ENCODE peak calls at places on chromosome 6, in five cellular contexts. One of them, this sample, is unnamed.

GRCh38 chr6:119713903-119714302 is 364.3 kb upstream of the MAN1A1 start:
- DNase-seq in stimulated activated CD4-positive, alpha-beta T cell treated with anti-CD3 and anti-CD28 coated beads, Interleukin-4, amount 100 ng/mL, for 1 hour: no peak
- DNase-seq in RWPE1: no peak
- DNase-seq in fibroblast of lung: peak
- DNase-seq in hepatic stellate cell: no peak
- DNase-seq in this sample: no peak

GRCh38 chr6:14873781-14874446 is 372.0 kb upstream of the JARID2 start:
- DNase-seq in RWPE1: no peak
- DNase-seq in fibroblast of lung: no peak
- DNase-seq in hepatic stellate cell: no peak
- DNase-seq in stimulated activated CD4-positive, alpha-beta T cell treated with anti-CD3 and anti-CD28 coated beads, Interleukin-4, amount 100 ng/mL, for 1 hour: no peak
- DNase-seq in this sample: no peak

GRCh38 chr6:142902636-142903053 is 42.3 kb downstream of the HIVEP2 start:
- DNase-seq in RWPE1: peak
- DNase-seq in fibroblast of lung: peak
- DNase-seq in hepatic stellate cell: peak
- DNase-seq in stimulated activated CD4-positive, alpha-beta T cell treated with anti-CD3 and anti-CD28 coated beads, Interleukin-4, amount 100 ng/mL, for 1 hour: peak
- DNase-seq in this sample: no peak

GRCh38 chr6:163752446-163752845 is 337.9 kb downstream of the QKI start:
- DNase-seq in fibroblast of lung: no peak
- DNase-seq in RWPE1: no peak
- DNase-seq in stimulated activated CD4-positive, alpha-beta T cell treated with anti-CD3 and anti-CD28 coated beads, Interleukin-4, amount 100 ng/mL, for 1 hour: no peak
- DNase-seq in hepatic stellate cell: no peak
- DNase-seq in this sample: no peak

GRCh38 chr6:33926451-33926850 is 122.6 kb upstream of the MLN start:
- DNase-seq in hepatic stellate cell: peak
- DNase-seq in stimulated activated CD4-positive, alpha-beta T cell treated with anti-CD3 and anti-CD28 coated beads, Interleukin-4, amount 100 ng/mL, for 1 hour: no peak
- DNase-seq in RWPE1: peak
- DNase-seq in fibroblast of lung: peak
- DNase-seq in this sample: peak

GRCh38 chr6:158570681-158570962 is 10.7 kb downstream of the TMEM181 start:
- DNase-seq in fibroblast of lung: no peak
- DNase-seq in RWPE1: no peak
- DNase-seq in hepatic stellate cell: no peak
- DNase-seq in stimulated activated CD4-positive, alpha-beta T cell treated with anti-CD3 and anti-CD28 coated beads, Interleukin-4, amount 100 ng/mL, for 1 hour: no peak
- DNase-seq in this sample: no peak

GRCh38 chr6:100691972-100692371 is 189.2 kb downstream of the ASCC3 start:
- DNase-seq in fibroblast of lung: no peak
- DNase-seq in RWPE1: no peak
- DNase-seq in stimulated activated CD4-positive, alpha-beta T cell treated with anti-CD3 and anti-CD28 coated beads, Interleukin-4, amount 100 ng/mL, for 1 hour: no peak
- DNase-seq in hepatic stellate cell: no peak
- DNase-seq in this sample: no peak

GRCh38 chr6:136920858-136921520 is 1.1 kb upstream of the SLC35D3 start:
- DNase-seq in fibroblast of lung: peak
- DNase-seq in stimulated activated CD4-positive, alpha-beta T cell treated with anti-CD3 and anti-CD28 coated beads, Interleukin-4, amount 100 ng/mL, for 1 hour: peak
- DNase-seq in RWPE1: peak
- DNase-seq in hepatic stellate cell: peak
- DNase-seq in this sample: no peak

GRCh38 chr6:111651185-111652034 is 45.7 kb upstream of the TRAF3IP2 start:
- DNase-seq in fibroblast of lung: no peak
- DNase-seq in RWPE1: no peak
- DNase-seq in stimulated activated CD4-positive, alpha-beta T cell treated with anti-CD3 and anti-CD28 coated beads, Interleukin-4, amount 100 ng/mL, for 1 hour: no peak
- DNase-seq in hepatic stellate cell: no peak
- DNase-seq in this sample: no peak

GRCh38 chr6:155045561-155046404 is 50.7 kb downstream of the TIAM2 start:
- DNase-seq in stimulated activated CD4-positive, alpha-beta T cell treated with anti-CD3 and anti-CD28 coated beads, Interleukin-4, amount 100 ng/mL, for 1 hour: no peak
- DNase-seq in hepatic stellate cell: no peak
- DNase-seq in fibroblast of lung: no peak
- DNase-seq in RWPE1: no peak
- DNase-seq in this sample: no peak

GRCh38 chr6:63391203-63391970 is 71.6 kb upstream of the LGSN start:
- DNase-seq in hepatic stellate cell: no peak
- DNase-seq in RWPE1: no peak
- DNase-seq in stimulated activated CD4-positive, alpha-beta T cell treated with anti-CD3 and anti-CD28 coated beads, Interleukin-4, amount 100 ng/mL, for 1 hour: no peak
- DNase-seq in fibroblast of lung: no peak
- DNase-seq in this sample: no peak

GRCh38 chr6:159540152-159540551 is 152.9 kb downstream of the SOD2 start:
- DNase-seq in hepatic stellate cell: no peak
- DNase-seq in fibroblast of lung: no peak
- DNase-seq in RWPE1: no peak
- DNase-seq in stimulated activated CD4-positive, alpha-beta T cell treated with anti-CD3 and anti-CD28 coated beads, Interleukin-4, amount 100 ng/mL, for 1 hour: no peak
- DNase-seq in this sample: no peak

GRCh38 chr6:158414900-158415299 is 102.6 kb downstream of the TULP4 start:
- DNase-seq in hepatic stellate cell: no peak
- DNase-seq in fibroblast of lung: peak
- DNase-seq in RWPE1: no peak
- DNase-seq in stimulated activated CD4-positive, alpha-beta T cell treated with anti-CD3 and anti-CD28 coated beads, Interleukin-4, amount 100 ng/mL, for 1 hour: no peak
- DNase-seq in this sample: no peak

GRCh38 chr6:25315194-25315593 is 36.0 kb downstream of the CARMIL1 start:
- DNase-seq in stimulated activated CD4-positive, alpha-beta T cell treated with anti-CD3 and anti-CD28 coated beads, Interleukin-4, amount 100 ng/mL, for 1 hour: no peak
- DNase-seq in fibroblast of lung: no peak
- DNase-seq in hepatic stellate cell: no peak
- DNase-seq in RWPE1: no peak
- DNase-seq in this sample: no peak

GRCh38 chr6:149271348-149272340 is 45.9 kb upstream of the TAB2 start:
- DNase-seq in hepatic stellate cell: no peak
- DNase-seq in fibroblast of lung: peak
- DNase-seq in RWPE1: no peak
- DNase-seq in stimulated activated CD4-positive, alpha-beta T cell treated with anti-CD3 and anti-CD28 coated beads, Interleukin-4, amount 100 ng/mL, for 1 hour: peak
- DNase-seq in this sample: no peak

GRCh38 chr6:125519367-125519766 is 217.6 kb upstream of the HDDC2 start:
- DNase-seq in fibroblast of lung: no peak
- DNase-seq in RWPE1: no peak
- DNase-seq in hepatic stellate cell: no peak
- DNase-seq in stimulated activated CD4-positive, alpha-beta T cell treated with anti-CD3 and anti-CD28 coated beads, Interleukin-4, amount 100 ng/mL, for 1 hour: no peak
- DNase-seq in this sample: no peak

GRCh38 chr6:111625511-111626331 is 20.0 kb upstream of the TRAF3IP2 start:
- DNase-seq in stimulated activated CD4-positive, alpha-beta T cell treated with anti-CD3 and anti-CD28 coated beads, Interleukin-4, amount 100 ng/mL, for 1 hour: no peak
- DNase-seq in hepatic stellate cell: no peak
- DNase-seq in RWPE1: no peak
- DNase-seq in fibroblast of lung: peak
- DNase-seq in this sample: no peak

GRCh38 chr6:12733876-12734275 is 17.3 kb downstream of the PHACTR1 start:
- DNase-seq in hepatic stellate cell: no peak
- DNase-seq in fibroblast of lung: no peak
- DNase-seq in stimulated activated CD4-positive, alpha-beta T cell treated with anti-CD3 and anti-CD28 coated beads, Interleukin-4, amount 100 ng/mL, for 1 hour: no peak
- DNase-seq in RWPE1: no peak
- DNase-seq in this sample: no peak

GRCh38 chr6:158518196-158519127 is 41.4 kb upstream of the TMEM181 start:
- DNase-seq in stimulated activated CD4-positive, alpha-beta T cell treated with anti-CD3 and anti-CD28 coated beads, Interleukin-4, amount 100 ng/mL, for 1 hour: peak
- DNase-seq in fibroblast of lung: peak
- DNase-seq in hepatic stellate cell: peak
- DNase-seq in RWPE1: peak
- DNase-seq in this sample: peak

GRCh38 chr6:22221630-22222029 is 75.2 kb downstream of the PRL start:
- DNase-seq in RWPE1: peak
- DNase-seq in hepatic stellate cell: no peak
- DNase-seq in fibroblast of lung: peak
- DNase-seq in stimulated activated CD4-positive, alpha-beta T cell treated with anti-CD3 and anti-CD28 coated beads, Interleukin-4, amount 100 ng/mL, for 1 hour: no peak
- DNase-seq in this sample: peak

GRCh38 chr6:11427091-11427739 is 110.3 kb upstream of the TMEM170B start:
- DNase-seq in hepatic stellate cell: no peak
- DNase-seq in stimulated activated CD4-positive, alpha-beta T cell treated with anti-CD3 and anti-CD28 coated beads, Interleukin-4, amount 100 ng/mL, for 1 hour: no peak
- DNase-seq in RWPE1: no peak
- DNase-seq in fibroblast of lung: no peak
- DNase-seq in this sample: no peak

GRCh38 chr6:125445054-125445453 is 143.3 kb upstream of the HDDC2 start:
- DNase-seq in hepatic stellate cell: no peak
- DNase-seq in RWPE1: no peak
- DNase-seq in stimulated activated CD4-positive, alpha-beta T cell treated with anti-CD3 and anti-CD28 coated beads, Interleukin-4, amount 100 ng/mL, for 1 hour: no peak
- DNase-seq in fibroblast of lung: no peak
- DNase-seq in this sample: no peak

GRCh38 chr6:43838276-43839036 is 68.4 kb downstream of the VEGFA start:
- DNase-seq in fibroblast of lung: peak
- DNase-seq in stimulated activated CD4-positive, alpha-beta T cell treated with anti-CD3 and anti-CD28 coated beads, Interleukin-4, amount 100 ng/mL, for 1 hour: no peak
- DNase-seq in hepatic stellate cell: peak
- DNase-seq in RWPE1: peak
- DNase-seq in this sample: no peak

GRCh38 chr6:156956286-156956685 is 179.1 kb downstream of the ARID1B start:
- DNase-seq in fibroblast of lung: no peak
- DNase-seq in hepatic stellate cell: no peak
- DNase-seq in RWPE1: no peak
- DNase-seq in stimulated activated CD4-positive, alpha-beta T cell treated with anti-CD3 and anti-CD28 coated beads, Interleukin-4, amount 100 ng/mL, for 1 hour: no peak
- DNase-seq in this sample: no peak

GRCh38 chr6:165883851-165884640 is 221.0 kb upstream of the PDE10A start:
- DNase-seq in hepatic stellate cell: peak
- DNase-seq in RWPE1: no peak
- DNase-seq in stimulated activated CD4-positive, alpha-beta T cell treated with anti-CD3 and anti-CD28 coated beads, Interleukin-4, amount 100 ng/mL, for 1 hour: no peak
- DNase-seq in fibroblast of lung: peak
- DNase-seq in this sample: no peak

GRCh38 chr6:134117409-134117808 is 65.0 kb upstream of the SLC2A12 start:
- DNase-seq in RWPE1: no peak
- DNase-seq in stimulated activated CD4-positive, alpha-beta T cell treated with anti-CD3 and anti-CD28 coated beads, Interleukin-4, amount 100 ng/mL, for 1 hour: no peak
- DNase-seq in fibroblast of lung: peak
- DNase-seq in hepatic stellate cell: peak
- DNase-seq in this sample: no peak

GRCh38 chr6:169893624-169894023 is 142.2 kb downstream of the ERMARD start:
- DNase-seq in fibroblast of lung: no peak
- DNase-seq in hepatic stellate cell: no peak
- DNase-seq in RWPE1: no peak
- DNase-seq in stimulated activated CD4-positive, alpha-beta T cell treated with anti-CD3 and anti-CD28 coated beads, Interleukin-4, amount 100 ng/mL, for 1 hour: no peak
- DNase-seq in this sample: no peak

GRCh38 chr6:170124150-170124549 is 166.7 kb downstream of the DLL1 start:
- DNase-seq in RWPE1: no peak
- DNase-seq in hepatic stellate cell: no peak
- DNase-seq in fibroblast of lung: no peak
- DNase-seq in stimulated activated CD4-positive, alpha-beta T cell treated with anti-CD3 and anti-CD28 coated beads, Interleukin-4, amount 100 ng/mL, for 1 hour: no peak
- DNase-seq in this sample: no peak

GRCh38 chr6:31734703-31735500 is 1.4 kb downstream of the CLIC1 start:
- DNase-seq in RWPE1: peak
- DNase-seq in hepatic stellate cell: peak
- DNase-seq in fibroblast of lung: peak
- DNase-seq in stimulated activated CD4-positive, alpha-beta T cell treated with anti-CD3 and anti-CD28 coated beads, Interleukin-4, amount 100 ng/mL, for 1 hour: peak
- DNase-seq in this sample: no peak

GRCh38 chr6:139597781-139598368 is 223.4 kb upstream of the CITED2 start:
- DNase-seq in stimulated activated CD4-positive, alpha-beta T cell treated with anti-CD3 and anti-CD28 coated beads, Interleukin-4, amount 100 ng/mL, for 1 hour: no peak
- DNase-seq in hepatic stellate cell: peak
- DNase-seq in RWPE1: peak
- DNase-seq in fibroblast of lung: peak
- DNase-seq in this sample: no peak

GRCh38 chr6:147642458-147642857 is 134.0 kb downstream of the SAMD5 start:
- DNase-seq in fibroblast of lung: peak
- DNase-seq in stimulated activated CD4-positive, alpha-beta T cell treated with anti-CD3 and anti-CD28 coated beads, Interleukin-4, amount 100 ng/mL, for 1 hour: no peak
- DNase-seq in RWPE1: no peak
- DNase-seq in hepatic stellate cell: no peak
- DNase-seq in this sample: no peak

GRCh38 chr6:32432050-32432450 is 7.6 kb upstream of the HLA-DRA start:
- DNase-seq in fibroblast of lung: peak
- DNase-seq in RWPE1: peak
- DNase-seq in stimulated activated CD4-positive, alpha-beta T cell treated with anti-CD3 and anti-CD28 coated beads, Interleukin-4, amount 100 ng/mL, for 1 hour: no peak
- DNase-seq in hepatic stellate cell: no peak
- DNase-seq in this sample: no peak

GRCh38 chr6:156828280-156828703 is 51.1 kb downstream of the ARID1B start:
- DNase-seq in fibroblast of lung: peak
- DNase-seq in stimulated activated CD4-positive, alpha-beta T cell treated with anti-CD3 and anti-CD28 coated beads, Interleukin-4, amount 100 ng/mL, for 1 hour: no peak
- DNase-seq in hepatic stellate cell: peak
- DNase-seq in RWPE1: peak
- DNase-seq in this sample: no peak